ENCODE peak calls at places on chromosomes 3 and 15, in eight cellular contexts. I is fibroblast of pulmonary artery; D is heart right ventricle; S is fibroblast of mammary gland; Y is mesendoderm; T is naive thymus-derived CD4-positive, alpha-beta T cell; M is MM.1S; J is AG04449. B is an unnamed sample.

GRCh38 chr3:19149388-19149787 is 1.1 kb downstream of the KCNH8 start:
- DNase-seq in I (peak; percentile 52), D (peak; percentile 17), S (peak; percentile 12), Y (peak; percentile 84), T (no peak), M (peak; percentile 60), J (no peak), B (no peak)

GRCh38 chr3:124986153-124987143 is 51.9 kb upstream of the MUC13 start:
- DNase-seq in I (peak; percentile 85), D (no peak), S (peak; percentile 95), Y (peak; percentile 78), T (no peak), M (no peak), J (peak; percentile 74), B (no peak)

GRCh38 chr3:9912294-9912935 is 4.5 kb upstream of the IL17RC start:
- DNase-seq in I (peak; percentile 53), D (no peak), S (peak; percentile 76), Y (no peak), T (no peak), M (no peak), J (no peak), B (no peak)

GRCh38 chr15:98025237-98025636 is 64.7 kb downstream of the ARRDC4 start:
- DNase-seq in I (peak; percentile 11), D (no peak), S (peak; percentile 61), Y (peak; percentile 23), T (no peak), M (no peak), J (no peak), B (no peak)

GRCh38 chr15:50051811-50052419 is 67.1 kb downstream of the ATP8B4 start:
- DNase-seq in I (peak; percentile 90), D (peak; percentile 64), S (peak; percentile 94), Y (peak; percentile 66), T (no peak), M (peak; percentile 61), J (peak; percentile 52), B (no peak)

GRCh38 chr15:58684751-58685150 is 64.8 kb downstream of the ADAM10 start:
- DNase-seq in I (no peak), D (no peak), S (peak; percentile 61), Y (no peak), T (no peak), M (no peak), J (no peak), B (no peak)

GRCh38 chr3:24048843-24049242 is 103.8 kb downstream of the NR1D2 start:
- DNase-seq in I (peak; percentile 24), D (no peak), S (peak; percentile 74), Y (no peak), T (no peak), M (no peak), J (no peak), B (no peak)

GRCh38 chr3:9399746-9400145 is 2.3 kb downstream of the SETD5 start:
- DNase-seq in I (peak; percentile 96), D (peak; percentile 78), S (peak; percentile 96), Y (peak; percentile 98), T (no peak), M (peak; percentile 23), J (peak; percentile 80), B (no peak)

GRCh38 chr3:12988728-12989454 is 84.3 kb downstream of the IQSEC1 start:
- DNase-seq in I (no peak), D (no peak), S (no peak), Y (no peak), T (no peak), M (no peak), J (no peak), B (no peak)

GRCh38 chr15:22903427-22903826 is 65.0 kb downstream of the NIPA2 start:
- DNase-seq in I (no peak), D (no peak), S (no peak), Y (no peak), T (no peak), M (no peak), J (no peak), B (no peak)

GRCh38 chr15:59116141-59116540 is 11.2 kb downstream of the CCNB2 start:
- DNase-seq in I (no peak), D (no peak), S (peak; percentile 32), Y (no peak), T (no peak), M (no peak), J (peak; percentile 16), B (no peak)

GRCh38 chr3:195854628-195855300 is 43.0 kb upstream of the MUC4 start:
- DNase-seq in I (no peak), D (no peak), S (no peak), Y (no peak), T (no peak), M (no peak), J (no peak), B (no peak)

GRCh38 chr3:33789183-33789954 is 9.1 kb upstream of the PDCD6IP start:
- DNase-seq in I (no peak), D (no peak), S (no peak), Y (peak; percentile 63), T (no peak), M (no peak), J (no peak), B (no peak)
- H3K4me3 ChIP-seq in I (no peak overlapping the region), D (no peak overlapping the region), S (no peak overlapping the region), Y (no peak overlapping the region), T (no peak overlapping the region), M (no peak overlapping the region), J (no peak overlapping the region), B (no peak overlapping the region)

DNA sequence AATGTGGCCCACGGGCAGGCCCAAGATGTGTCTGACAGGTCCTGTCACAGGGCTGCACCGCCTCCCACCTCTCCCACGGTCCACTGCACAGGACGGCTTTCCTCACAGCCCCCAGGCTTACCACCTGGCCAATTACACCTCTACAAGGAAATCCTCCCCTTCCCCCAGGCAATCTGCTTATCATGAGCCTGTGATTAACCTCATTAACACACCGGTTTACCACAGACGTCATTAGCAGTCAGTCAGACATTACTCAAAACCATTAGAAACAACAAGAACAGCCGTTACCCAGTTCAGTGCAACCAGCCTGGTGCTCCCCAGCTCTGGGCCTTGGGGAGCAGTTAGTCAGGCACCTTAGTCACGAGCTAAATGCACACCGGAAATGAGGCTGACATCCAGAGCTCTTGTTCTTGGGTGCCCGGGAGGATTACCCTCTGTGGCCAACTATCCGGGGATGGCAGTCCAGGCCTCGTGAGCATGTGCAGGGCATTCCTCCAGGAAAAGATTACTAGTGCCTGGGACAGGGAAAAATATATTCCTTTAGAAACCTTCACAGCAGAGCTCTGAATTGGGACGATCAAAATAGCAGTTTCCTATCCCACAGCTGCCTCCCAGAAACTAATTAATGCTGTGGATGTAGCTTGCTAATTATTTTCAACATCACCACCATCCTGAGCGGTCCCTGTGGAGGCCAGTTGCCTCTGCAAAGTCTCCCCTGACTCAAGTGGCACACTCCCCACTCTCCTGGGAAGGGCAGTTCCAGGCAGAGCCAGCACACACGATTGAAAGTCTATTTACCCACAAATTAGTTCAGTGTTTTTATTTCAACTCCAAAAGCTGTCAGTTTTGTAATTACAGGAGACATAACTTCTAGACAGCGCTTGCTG is 117.4 kb upstream of the ZBED2 start:
- DNase-seq in I (no peak), D (peak; percentile 56), S (peak; percentile 44), Y (peak; percentile 56), T (no peak), M (no peak), J (no peak), B (no peak)
- H3K4me3 ChIP-seq in I (no peak overlapping the region), D (no peak overlapping the region), S (no peak overlapping the region), Y (no peak overlapping the region), T (no peak overlapping the region), M (no peak overlapping the region), J (no peak overlapping the region), B (no peak overlapping the region)

DNA sequence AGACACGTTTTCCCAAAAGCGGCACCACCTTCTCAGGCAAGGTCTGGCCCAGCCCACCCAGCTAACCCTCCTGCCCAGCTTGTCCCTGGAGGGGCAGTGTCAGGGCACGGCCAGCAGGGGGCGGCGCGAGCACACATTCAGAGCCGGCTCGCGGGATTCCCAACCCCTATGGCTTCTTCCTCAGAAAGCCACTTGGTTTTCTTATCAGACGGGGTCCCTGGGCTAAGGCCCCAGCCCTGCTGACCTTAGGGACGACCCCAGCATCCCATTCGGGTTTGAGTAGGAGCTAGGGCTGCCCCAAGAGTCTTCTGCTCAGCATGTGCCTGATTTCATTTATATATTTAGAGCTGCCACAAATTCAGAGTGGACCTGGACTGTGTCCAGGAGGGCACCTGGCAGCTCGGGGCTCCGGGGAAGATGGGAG is 14.5 kb downstream of the RLBP1 start:
- DNase-seq in I (peak; percentile 69), D (peak; percentile 63), S (peak; percentile 62), Y (peak; percentile 83), T (peak; percentile 60), M (peak; percentile 54), J (no peak), B (peak; percentile 9)
- H3K4me3 ChIP-seq in I (peak overlapping the region; percentile 21), D (no peak overlapping the region), S (no peak overlapping the region), Y (no peak overlapping the region), T (peak overlapping the region; percentile 24), M (peak overlapping the region; percentile 38), J (peak overlapping the region; percentile 12), B (no peak overlapping the region)

GRCh38 chr3:11768604-11769003 is 78.1 kb downstream of the TAMM41 start:
- DNase-seq in I (no peak), D (no peak), S (no peak), Y (no peak), T (no peak), M (no peak), J (no peak), B (no peak)

GRCh38 chr3:11774296-11774877 is 72.3 kb downstream of the TAMM41 start:
- DNase-seq in I (peak; percentile 57), D (no peak), S (peak; percentile 30), Y (peak; percentile 87), T (no peak), M (no peak), J (no peak), B (no peak)

GRCh38 chr3:11770105-11770476 is 76.6 kb downstream of the TAMM41 start:
- DNase-seq in I (no peak), D (no peak), S (peak; percentile 9), Y (no peak), T (no peak), M (no peak), J (no peak), B (no peak)

GRCh38 chr3:11769704-11770103 is 77.0 kb downstream of the TAMM41 start:
- DNase-seq in I (no peak), D (no peak), S (no peak), Y (no peak), T (no peak), M (no peak), J (no peak), B (no peak)

GRCh38 chr3:11770477-11771381 is 76.0 kb downstream of the TAMM41 start:
- DNase-seq in I (peak; percentile 82), D (peak; percentile 43), S (peak; percentile 85), Y (peak; percentile 98), T (peak; percentile 31), M (peak; percentile 86), J (peak; percentile 56), B (peak; percentile 38)
- H3K4me3 ChIP-seq in I (no peak overlapping the region), D (peak overlapping the region; percentile 4), S (no peak overlapping the region), Y (no peak overlapping the region), T (peak overlapping the region; percentile 12), M (no peak overlapping the region), J (peak overlapping the region; percentile 25), B (no peak overlapping the region)

GRCh38 chr3:112115161-112115739 is 17.8 kb downstream of the GCSAM start:
- DNase-seq in I (no peak), D (no peak), S (no peak), Y (no peak), T (no peak), M (no peak), J (no peak), B (no peak)
- H3K4me3 ChIP-seq in I (no peak overlapping the region), D (no peak overlapping the region), S (no peak overlapping the region), Y (no peak overlapping the region), T (no peak overlapping the region), M (no peak overlapping the region), J (no peak overlapping the region), B (no peak overlapping the region)

GRCh38 chr3:30628188-30628930 is 22.0 kb downstream of the TGFBR2 start:
- DNase-seq in I (no peak), D (no peak), S (no peak), Y (peak; percentile 24), T (no peak), M (no peak), J (no peak), B (no peak)
- H3K4me3 ChIP-seq in I (no peak overlapping the region), D (no peak overlapping the region), S (no peak overlapping the region), Y (no peak overlapping the region), T (no peak overlapping the region), M (no peak overlapping the region), J (no peak overlapping the region), B (no peak overlapping the region)